ENCODE peak calls at places on chromosomes 12 and 14, in five cellular contexts. L, H, T, G and D are unnamed samples.

GRCh38 chr12:51986834-51987233 is 19.9 kb upstream of the TAMALIN start:
- DNase-seq in L (no peak), H (no peak), T (no peak), G (no peak), D (no peak)

GRCh38 chr12:42129595-42130204 is 15.0 kb downstream of the GXYLT1 start:
- DNase-seq in L (no peak), H (peak), T (no peak), G (no peak), D (peak)

GRCh38 chr12:68416350-68416749 is 84.2 kb upstream of the MDM1 start:
- DNase-seq in L (no peak), H (no peak), T (no peak), G (no peak), D (no peak)

GRCh38 chr14:102316048-102316745 is 3.3 kb upstream of the ZNF839 start:
- DNase-seq in L (no peak), H (peak), T (no peak), G (no peak), D (peak)

GRCh38 chr12:24470050-24470449 is 478.9 kb downstream of the BCAT1 start:
- DNase-seq in L (no peak), H (no peak), T (no peak), G (no peak), D (no peak)

GRCh38 chr14:77275041-77275854 is 4.2 kb upstream of the NGB start:
- DNase-seq in L (no peak), H (no peak), T (no peak), G (no peak), D (no peak)

GRCh38 chr14:36988989-36989388 is 183.4 kb downstream of the SLC25A21 start:
- DNase-seq in L (no peak), H (no peak), T (no peak), G (no peak), D (no peak)

GRCh38 chr12:63151061-63151897 is at the start of gene AVPR1A:
- DNase-seq in L (no peak), H (no peak), T (no peak), G (no peak), D (peak)

GRCh38 chr12:18522806-18523205 is 215.0 kb downstream of the PLCZ1 start:
- DNase-seq in L (peak), H (no peak), T (no peak), G (no peak), D (no peak)

GRCh38 chr14:22333408-22334274 is 255.4 kb downstream of the DAD1 start:
- DNase-seq in L (peak), H (peak), T (no peak), G (no peak), D (peak)

GRCh38 chr14:84575681-84576080 is 954.3 kb upstream of the FLRT2 start:
- DNase-seq in L (no peak), H (no peak), T (no peak), G (no peak), D (no peak)

GRCh38 chr12:124758266-124759200 is 105.1 kb downstream of the SCARB1 start:
- DNase-seq in L (no peak), H (no peak), T (no peak), G (no peak), D (no peak)

GRCh38 chr12:104358353-104359003 is 54.9 kb downstream of the EID3 start:
- DNase-seq in L (peak), H (peak), T (peak), G (no peak), D (peak)

GRCh38 chr12:53051881-53052412 is 2.1 kb downstream of the TNS2 start:
- DNase-seq in L (no peak), H (no peak), T (no peak), G (no peak), D (no peak)

GRCh38 chr12:30626847-30627246 is 68.8 kb downstream of the IPO8 start:
- DNase-seq in L (no peak), H (peak), T (no peak), G (no peak), D (no peak)

GRCh38 chr12:105939181-105939721 is 199.5 kb downstream of the NUAK1 start:
- DNase-seq in L (no peak), H (no peak), T (no peak), G (no peak), D (no peak)

GRCh38 chr14:24231263-24232120 is 675 bp downstream of the NEDD8 start:
- DNase-seq in L (no peak), H (peak), T (no peak), G (no peak), D (no peak)

GRCh38 chr12:4855121-4855924 is 54.4 kb upstream of the KCNA1 start:
- DNase-seq in L (peak), H (peak), T (peak), G (peak), D (peak)

GRCh38 chr14:63203618-63204406 is 431 bp upstream of the RHOJ start:
- DNase-seq in L (no peak), H (peak), T (no peak), G (peak), D (peak)

GRCh38 chr12:43113153-43113552 is 438.9 kb downstream of the ADAMTS20 start:
- DNase-seq in L (no peak), H (no peak), T (no peak), G (no peak), D (no peak)

GRCh38 chr12:128019996-128020544 is 246.9 kb upstream of the TMEM132C start:
- DNase-seq in L (no peak), H (no peak), T (no peak), G (no peak), D (no peak)

GRCh38 chr14:67650161-67650560 is 24.3 kb downstream of the VTI1B start:
- DNase-seq in L (no peak), H (no peak), T (no peak), G (no peak), D (no peak)

GRCh38 chr12:124713041-124713435 is 145.6 kb upstream of the NCOR2 start:
- DNase-seq in L (no peak), H (no peak), T (peak), G (no peak), D (no peak)

GRCh38 chr12:132154941-132155770 is 10.9 kb downstream of the NOC4L start:
- DNase-seq in L (no peak), H (no peak), T (no peak), G (no peak), D (peak)

GRCh38 chr12:122003646-122004611 is 17.8 kb upstream of the BCL7A start:
- DNase-seq in L (peak), H (no peak), T (no peak), G (no peak), D (no peak)

GRCh38 chr12:14113031-14113430 is 131.6 kb upstream of the GRIN2B start:
- DNase-seq in L (no peak), H (no peak), T (no peak), G (no peak), D (no peak)

GRCh38 chr14:65080954-65081747 is 21.2 kb downstream of the MAX start:
- DNase-seq in L (no peak), H (peak), T (no peak), G (no peak), D (no peak)

GRCh38 chr12:34340534-34341361 is 318.5 kb downstream of the ALG10 start:
- DNase-seq in L (no peak), H (no peak), T (no peak), G (no peak), D (no peak)

GRCh38 chr14:94115068-94115591 is 4.6 kb downstream of the IFI27 start:
- DNase-seq in L (no peak), H (no peak), T (no peak), G (no peak), D (no peak)

GRCh38 chr12:106883421-106883820 is 72.3 kb upstream of the TMEM263 start:
- DNase-seq in L (no peak), H (no peak), T (no peak), G (no peak), D (no peak)

GRCh38 chr12:6667559-6668210 is 4.8 kb upstream of the ING4 start:
- DNase-seq in L (no peak), H (no peak), T (no peak), G (no peak), D (peak)

GRCh38 chr14:81436296-81437138 is 36.4 kb upstream of the STON2 start:
- DNase-seq in L (peak), H (peak), T (no peak), G (no peak), D (peak)

GRCh38 chr14:38964630-38965029 is 138.4 kb downstream of the SEC23A start:
- DNase-seq in L (no peak), H (peak), T (no peak), G (no peak), D (peak)

GRCh38 chr14:100727565-100728240 is 1.0 kb downstream of the DLK1 start:
- DNase-seq in L (no peak), H (no peak), T (no peak), G (no peak), D (no peak)
- TF ChIP-seq KDM1A in L (no peak), H (no peak), T (no peak), G (no peak), D (no peak)

DNA sequence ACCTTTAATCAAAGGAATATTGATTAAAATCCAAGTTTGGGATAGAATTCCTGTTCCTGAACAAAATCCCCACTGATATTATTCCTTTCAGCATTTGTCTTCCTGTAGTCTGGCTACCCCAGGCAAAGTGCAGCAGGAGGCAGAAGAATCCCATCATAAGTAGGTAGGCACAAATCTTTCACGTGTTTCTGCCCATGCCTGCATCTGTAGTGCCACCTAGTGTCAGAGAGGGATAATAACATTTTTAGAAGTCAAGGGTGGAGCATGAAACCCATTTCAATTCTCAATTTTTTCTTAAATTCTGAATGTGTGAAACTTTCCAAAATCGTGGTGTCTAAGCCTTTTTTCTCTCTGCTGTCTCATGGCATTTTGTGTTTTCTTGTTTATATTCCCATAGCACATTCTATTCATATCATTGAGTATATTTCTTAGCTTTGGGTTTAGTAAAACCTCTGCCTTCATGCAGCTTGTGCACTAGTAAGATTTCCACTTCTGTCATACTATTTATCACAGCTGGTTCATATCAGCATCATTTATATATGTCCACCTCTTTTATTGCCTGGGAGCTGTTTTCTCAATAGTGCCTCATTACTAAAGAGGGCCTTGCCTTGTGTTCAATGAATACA is 47.8 kb upstream of the RERG start:
- DNase-seq in L (peak), H (peak), T (no peak), G (no peak), D (peak)
- TF ChIP-seq KDM1A in L (no peak), H (no peak), T (no peak), G (no peak), D (no peak)

DNA sequence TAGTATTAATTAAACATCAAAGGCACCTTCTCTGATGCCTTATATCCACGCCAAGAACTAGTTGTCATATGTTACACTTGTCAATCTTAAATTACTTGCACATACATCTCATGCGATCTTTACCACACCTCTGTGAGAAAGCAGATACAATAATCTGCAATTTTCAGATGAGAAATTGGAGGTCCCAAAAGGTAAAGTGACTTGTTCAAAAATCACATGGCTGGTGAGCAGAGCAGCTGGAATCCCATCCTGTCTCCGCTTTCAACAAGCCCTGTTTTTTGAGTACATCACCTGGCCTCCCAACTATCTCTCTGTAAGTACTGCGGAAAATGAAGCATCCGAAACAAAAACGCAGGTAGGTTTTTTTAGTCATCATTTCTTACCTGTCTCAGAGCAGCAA is 203.4 kb upstream of the FOXN3 start:
- DNase-seq in L (no peak), H (no peak), T (no peak), G (no peak), D (no peak)
- TF ChIP-seq KDM1A in L (no peak), H (no peak), T (no peak), G (no peak), D (no peak)

DNA sequence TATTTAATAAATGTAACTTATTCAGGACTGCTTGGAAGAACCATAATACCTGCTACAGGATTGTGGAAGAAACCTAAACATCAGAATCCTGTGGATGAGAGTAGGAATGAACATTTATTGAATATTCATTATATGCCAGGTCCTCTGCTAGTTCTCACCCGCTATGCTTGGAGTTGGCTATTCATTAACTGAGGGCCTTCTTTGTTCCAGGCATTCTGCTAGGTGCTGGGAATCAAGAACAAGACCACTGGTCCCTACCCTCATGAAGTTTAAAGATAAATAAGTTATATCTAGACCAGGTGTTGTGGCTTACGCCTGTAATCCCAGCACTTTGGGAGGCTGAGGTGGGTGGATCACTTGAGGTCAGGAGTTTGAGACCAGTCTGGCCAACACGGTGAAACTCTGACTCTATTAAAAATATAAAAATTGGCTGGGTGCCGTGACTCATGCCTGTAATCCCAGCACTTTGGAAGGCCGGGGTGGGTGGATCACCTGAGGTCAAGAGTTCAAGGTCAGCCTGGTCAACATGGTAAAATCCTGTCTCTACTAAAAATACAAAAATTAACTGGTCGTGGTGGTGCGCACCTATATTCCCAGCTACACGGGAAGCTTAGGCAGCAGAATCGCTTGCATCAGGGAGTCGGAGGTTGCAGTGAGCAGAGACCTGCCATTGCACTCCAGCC is 3.8 kb upstream of the TULP3 start:
- DNase-seq in L (no peak), H (peak), T (no peak), G (no peak), D (no peak)
- TF ChIP-seq KDM1A in L (no peak), H (no peak), T (no peak), G (no peak), D (no peak)

DNA sequence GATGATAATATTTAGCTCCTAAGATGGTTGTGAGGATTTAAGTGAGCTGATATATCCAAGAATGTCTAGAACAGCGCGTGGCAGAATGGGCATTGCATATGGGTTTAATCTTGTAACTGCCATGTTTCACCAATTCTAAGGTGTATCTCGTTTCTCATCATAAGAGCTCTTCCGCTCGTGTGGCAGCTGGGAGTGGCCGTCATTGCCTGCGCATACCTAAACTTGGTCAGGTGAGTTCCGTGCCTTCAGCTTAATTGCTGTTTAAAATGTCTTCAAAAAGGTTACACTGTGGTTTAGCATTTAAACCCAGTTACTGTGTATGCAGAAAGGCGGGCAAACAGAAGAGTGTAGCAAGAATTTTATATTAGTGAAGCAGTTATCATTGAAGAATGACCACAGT is 4.5 kb upstream of the AQP2 start:
- DNase-seq in L (no peak), H (no peak), T (no peak), G (no peak), D (no peak)
- TF ChIP-seq KDM1A in L (no peak), H (no peak), T (no peak), G (no peak), D (no peak)

GRCh38 chr12:102376781-102377180 is 103.6 kb downstream of the IGF1 start:
- DNase-seq in L (no peak), H (no peak), T (no peak), G (no peak), D (no peak)

GRCh38 chr12:102372112-102372511 is 108.3 kb downstream of the IGF1 start:
- DNase-seq in L (no peak), H (no peak), T (no peak), G (no peak), D (no peak)

GRCh38 chr12:102379346-102379745 is 101.0 kb downstream of the IGF1 start:
- DNase-seq in L (no peak), H (no peak), T (no peak), G (no peak), D (no peak)

GRCh38 chr12:102374190-102374589 is 106.2 kb downstream of the IGF1 start:
- DNase-seq in L (no peak), H (peak), T (no peak), G (no peak), D (no peak)

GRCh38 chr12:102376251-102376747 is 104.1 kb downstream of the IGF1 start:
- DNase-seq in L (no peak), H (no peak), T (no peak), G (no peak), D (no peak)
- TF ChIP-seq KDM1A in L (no peak), H (no peak), T (no peak), G (no peak), D (no peak)